ENCODE peak calls at places on chromosome 7, in nine cellular contexts. Y is GDM1; B is HFFc6; J is activated T-helper 1 cell treated with Interleukin-2 at 50 U/mL for 16 hours; W is CD4-positive, CD25-positive, alpha-beta regulatory T cell; I is cardiac fibroblast; M is OCI-LY7; S is Ammon's horn; R is astrocyte of the spinal cord. H is an unnamed sample.

GRCh38 chr7:130141161-130141857 is 63.9 kb downstream of the TMEM209 start:
- DNase-seq in M (no peak), W (peak), Y (no peak), J (no peak), B (peak), S (peak), I (peak), R (peak), H (peak)

GRCh38 chr7:148296994-148297644 is 293.4 kb upstream of the C7orf33 start:
- DNase-seq in M (peak), I (no peak), Y (no peak), J (no peak), R (no peak), B (no peak), W (no peak), S (no peak), H (no peak)

GRCh38 chr7:50211306-50212015 is 93.1 kb upstream of the IKZF1 start:
- DNase-seq in S (no peak), Y (no peak), J (no peak), M (no peak), B (no peak), R (no peak), W (no peak), I (no peak), H (no peak)

GRCh38 chr7:4837814-4838625 is 23.8 kb downstream of the PAPOLB start:
- DNase-seq in R (no peak), J (no peak), W (no peak), I (no peak), B (no peak), Y (no peak), S (no peak), M (no peak), H (no peak)

GRCh38 chr7:39882148-39882784 is 67.8 kb upstream of the CDK13 start:
- DNase-seq in J (no peak), I (no peak), R (no peak), S (no peak), B (no peak), Y (no peak), W (no peak), M (no peak), H (no peak)

GRCh38 chr7:137634356-137634755 is 212.4 kb downstream of the DGKI start:
- DNase-seq in W (no peak), B (no peak), I (no peak), J (no peak), M (no peak), R (no peak), S (no peak), Y (no peak), H (no peak)

GRCh38 chr7:56007167-56007652 is 42.8 kb downstream of the NIPSNAP2 start:
- DNase-seq in J (no peak), M (no peak), S (no peak), R (no peak), B (no peak), W (no peak), I (no peak), Y (no peak), H (no peak)

GRCh38 chr7:610141-610530 is 90.5 kb upstream of the PDGFA start:
- DNase-seq in R (no peak), Y (no peak), S (no peak), J (no peak), W (no peak), I (no peak), B (no peak), M (peak), H (no peak)

GRCh38 chr7:129569326-129569725 is 42.2 kb upstream of the NRF1 start:
- DNase-seq in W (no peak), M (no peak), B (no peak), R (no peak), J (no peak), S (no peak), Y (no peak), I (no peak), H (no peak)

GRCh38 chr7:141198191-141198958 is 124.5 kb downstream of the TMEM178B start:
- DNase-seq in B (peak), I (no peak), M (no peak), W (no peak), Y (no peak), S (no peak), J (no peak), R (no peak), H (no peak)

GRCh38 chr7:50664461-50664922 is 99.3 kb upstream of the DDC start:
- DNase-seq in J (no peak), W (peak), B (peak), Y (no peak), S (no peak), R (peak), M (no peak), I (peak), H (no peak)

GRCh38 chr7:15685358-15686181 is 913 bp downstream of the MEOX2 start:
- DNase-seq in S (no peak), B (peak), M (no peak), R (peak), Y (no peak), I (peak), W (no peak), J (no peak), H (no peak)

GRCh38 chr7:1158203-1159126 is 1.5 kb downstream of the ZFAND2A start:
- DNase-seq in S (no peak), Y (no peak), J (no peak), B (no peak), M (no peak), R (no peak), I (no peak), W (no peak), H (no peak)

GRCh38 chr7:41053830-41054229 is 649.1 kb downstream of the INHBA start:
- DNase-seq in B (peak), I (no peak), J (no peak), S (no peak), W (no peak), Y (no peak), M (no peak), R (peak), H (no peak)

GRCh38 chr7:101754432-101755159 is 62.8 kb upstream of the CUX1 start:
- DNase-seq in I (peak), J (no peak), M (no peak), W (peak), S (no peak), B (peak), Y (no peak), R (peak), H (no peak)

GRCh38 chr7:2715341-2716231 is 27.6 kb downstream of the AMZ1 start:
- DNase-seq in M (peak), S (no peak), B (peak), J (no peak), Y (no peak), I (no peak), W (peak), R (no peak), H (no peak)

GRCh38 chr7:69609901-69610674 is 11.8 kb downstream of the AUTS2 start:
- DNase-seq in W (no peak), R (no peak), M (no peak), I (no peak), J (no peak), S (no peak), Y (no peak), B (no peak), H (no peak)

GRCh38 chr7:132045002-132045401 is 488.6 kb upstream of the PODXL start:
- DNase-seq in Y (no peak), J (no peak), R (no peak), B (no peak), S (no peak), W (no peak), I (no peak), M (no peak), H (no peak)

GRCh38 chr7:87218941-87219544 is 489 bp downstream of the TMEM243 start:
- DNase-seq in Y (peak), I (peak), J (peak), W (peak), B (peak), S (peak), M (peak), R (peak), H (peak)

GRCh38 chr7:1848911-1849311 is 178.8 kb downstream of the ELFN1 start:
- DNase-seq in B (no peak), S (no peak), I (no peak), Y (no peak), R (no peak), W (no peak), J (no peak), M (no peak), H (no peak)

GRCh38 chr7:108146070-108146842 is 16.1 kb upstream of the LAMB4 start:
- DNase-seq in S (peak), J (no peak), I (peak), W (peak), Y (peak), B (peak), M (peak), R (peak), H (peak)

GRCh38 chr7:103944230-103944900 is 45.1 kb downstream of the RELN start:
- DNase-seq in W (no peak), R (no peak), M (no peak), B (no peak), Y (no peak), J (no peak), I (no peak), S (no peak), H (no peak)

GRCh38 chr7:73668103-73668937 is 689 bp downstream of the VPS37D start:
- DNase-seq in Y (no peak), R (no peak), W (no peak), I (no peak), B (no peak), S (no peak), M (peak), J (no peak), H (no peak)

GRCh38 chr7:117567781-117568180 is 88.0 kb downstream of the CFTR start:
- DNase-seq in Y (no peak), M (no peak), J (no peak), R (no peak), B (no peak), I (peak), W (no peak), S (no peak), H (no peak)

GRCh38 chr7:120949393-120949799 is 1.2 kb upstream of the ING3 start:
- DNase-seq in Y (no peak), W (peak), J (no peak), I (no peak), B (no peak), S (no peak), R (no peak), M (peak), H (no peak)

H was measured in midbrain.